ENCODE peak calls at places on chromosomes 5 and 9, in ten cellular contexts. S, K, M, L, G, Y, B, V, U and F are unnamed samples.

GRCh38 chr5:170402508-170402907 is 13.3 kb upstream of the KCNMB1 start:
- DNase-seq in Y (no peak), M (no peak), U (no peak), L (no peak), G (no peak), S (no peak), K (no peak), B (no peak), V (no peak), F (no peak)

GRCh38 chr5:170293273-170293672 is 4.3 kb downstream of the LCP2 start:
- DNase-seq in S (no peak), K (no peak), Y (no peak), M (no peak), U (no peak), L (no peak), B (no peak), V (no peak), G (no peak), F (no peak)

GRCh38 chr9:99823392-99824377 is 2.0 kb downstream of the NR4A3 start:
- DNase-seq in S (no peak), Y (no peak), V (peak; percentile 43), B (peak; percentile 41), K (no peak), M (peak; percentile 65), G (peak; percentile 56), U (peak; percentile 11), L (peak; percentile 38), F (peak; percentile 59)

GRCh38 chr9:113592806-113593575 is 129.5 kb downstream of the RGS3 start:
- DNase-seq in Y (no peak), L (no peak), S (no peak), G (no peak), B (no peak), K (no peak), U (no peak), M (no peak), V (no peak), F (no peak)

GRCh38 chr5:37704406-37704805 is 135.4 kb downstream of the GDNF start:
- DNase-seq in M (no peak), K (no peak), S (no peak), U (no peak), L (no peak), B (no peak), V (no peak), G (no peak), Y (no peak), F (no peak)

GRCh38 chr9:123534336-123534735 is 178.3 kb downstream of the CRB2 start:
- DNase-seq in S (no peak), L (no peak), B (no peak), U (no peak), M (no peak), K (no peak), V (no peak), Y (no peak), G (no peak), F (no peak)

GRCh38 chr5:32329395-32329834 is 16.7 kb upstream of the MTMR12 start:
- DNase-seq in G (peak; percentile 57), Y (peak; percentile 76), V (peak; percentile 37), K (no peak), M (peak; percentile 88), L (no peak), U (peak; percentile 74), B (peak; percentile 63), S (no peak), F (no peak)

GRCh38 chr5:14753292-14753691 is 88.8 kb downstream of the OTULIN start:
- DNase-seq in U (no peak), S (no peak), L (no peak), M (no peak), Y (no peak), V (no peak), B (no peak), G (no peak), K (no peak), F (no peak)

GRCh38 chr9:133284362-133284761 is 9.4 kb upstream of the ABO start:
- DNase-seq in L (no peak), K (no peak), G (no peak), V (no peak), B (no peak), S (no peak), M (peak; percentile 23), U (no peak), Y (no peak), F (no peak)

GRCh38 chr9:21095561-21095960 is 17.8 kb upstream of the IFNB1 start:
- DNase-seq in S (no peak), V (no peak), G (no peak), B (no peak), M (no peak), Y (peak; percentile 18), U (no peak), K (no peak), L (no peak), F (no peak)

GRCh38 chr5:141637693-141638419 is 1.1 kb downstream of the RELL2 start:
- DNase-seq in K (no peak), V (peak; percentile 62), U (peak; percentile 88), M (peak; percentile 81), L (no peak), Y (peak; percentile 66), B (peak; percentile 69), G (peak; percentile 72), S (no peak), F (no peak)

DNA sequence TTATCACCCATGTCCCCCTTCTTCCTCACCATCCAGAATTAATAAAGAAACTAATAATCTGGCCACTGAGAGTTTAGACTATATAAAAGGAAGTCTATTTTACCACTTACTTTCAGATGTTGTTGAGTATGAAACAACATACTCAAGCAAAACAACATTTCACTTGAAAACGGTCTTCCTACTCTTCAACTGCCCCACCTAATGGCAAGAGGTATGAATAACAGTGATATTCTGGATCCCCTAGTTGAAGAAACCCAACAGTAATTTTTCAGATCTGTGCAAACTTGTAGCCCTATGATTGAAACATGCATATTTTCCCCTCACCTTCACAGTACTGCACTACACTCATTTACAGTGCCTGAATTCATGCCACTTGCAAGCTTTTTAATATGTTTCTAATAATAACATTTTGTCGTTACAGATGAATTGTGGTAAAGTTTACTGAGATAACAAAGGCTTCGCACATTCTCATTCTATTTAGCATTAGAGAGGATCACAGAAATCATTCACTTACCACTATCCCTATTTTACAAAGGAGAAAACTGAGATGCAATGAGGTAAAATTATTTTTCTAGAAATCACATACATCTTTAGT is 267.9 kb upstream of the PDE4D start:
- DNase-seq in Y (peak; percentile 25), L (no peak), S (no peak), B (no peak), U (peak; percentile 16), G (peak; percentile 36), M (no peak), V (no peak), K (no peak), F (no peak)
- TF ChIP-seq CTCF in Y (peak; percentile 40), L (no peak), S (no peak), B (peak; percentile 62), U (peak; percentile 79), G (peak; percentile 56), M (no peak), V (peak; percentile 70), K (peak; percentile 47), F (peak; percentile 28)

GRCh38 chr9:93008457-93008856 is 50.0 kb upstream of the SUSD3 start:
- DNase-seq in V (no peak), M (no peak), K (no peak), Y (no peak), U (no peak), L (no peak), G (no peak), S (no peak), B (no peak), F (no peak)
- TF ChIP-seq CTCF in V (no peak), M (no peak), K (no peak), Y (no peak), U (no peak), L (no peak), G (no peak), S (no peak), B (no peak), F (no peak)

DNA sequence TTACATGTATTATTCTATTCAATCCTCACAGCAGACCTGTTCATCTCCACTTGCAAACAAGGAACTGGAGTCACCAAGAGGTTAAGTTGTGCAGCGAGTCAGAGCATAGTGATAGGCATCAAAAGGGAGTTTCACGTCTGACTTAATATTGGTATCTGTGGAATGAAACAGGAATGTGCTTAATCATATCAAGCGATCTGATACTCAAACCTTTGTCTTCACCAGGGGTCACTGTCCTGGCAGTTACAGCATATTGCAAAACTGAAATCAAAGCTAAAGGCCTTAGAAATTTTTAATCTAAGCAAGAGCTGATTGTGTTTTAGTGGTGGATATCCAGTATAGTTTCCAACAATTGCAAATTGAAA is 271.6 kb downstream of the PLK2 start:
- DNase-seq in Y (peak; percentile 55), U (no peak), S (peak; percentile 59), L (no peak), K (peak; percentile 41), V (no peak), G (peak; percentile 86), M (no peak), B (no peak), F (no peak)
- TF ChIP-seq CTCF in Y (no peak), U (no peak), S (no peak), L (no peak), K (no peak), V (no peak), G (peak; percentile 17), M (no peak), B (no peak), F (no peak)

GRCh38 chr5:65102826-65103673 is 334.3 kb downstream of the CWC27 start:
- DNase-seq in V (no peak), K (no peak), L (no peak), G (peak; percentile 60), Y (peak; percentile 71), M (peak; percentile 78), B (peak; percentile 30), U (peak; percentile 82), S (no peak), F (no peak)

GRCh38 chr5:65102501-65102825 is 333.7 kb downstream of the CWC27 start:
- DNase-seq in L (no peak), B (no peak), Y (no peak), S (no peak), M (no peak), G (no peak), V (no peak), K (no peak), U (no peak), F (no peak)

GRCh38 chr5:65103674-65104035 is 334.9 kb downstream of the CWC27 start:
- DNase-seq in G (no peak), S (no peak), Y (no peak), B (no peak), U (no peak), M (no peak), L (no peak), V (no peak), K (no peak), F (no peak)

GRCh38 chr5:65104831-65105230 is 336.1 kb downstream of the CWC27 start:
- DNase-seq in M (no peak), S (no peak), Y (no peak), K (no peak), G (no peak), V (no peak), L (no peak), U (no peak), B (no peak), F (no peak)

GRCh38 chr5:65105301-65105700 is 336.6 kb downstream of the CWC27 start:
- DNase-seq in S (no peak), G (no peak), B (no peak), Y (no peak), V (no peak), M (no peak), L (no peak), U (peak; percentile 32), K (no peak), F (no peak)
- TF ChIP-seq CTCF in S (no peak), G (no peak), B (no peak), Y (no peak), V (no peak), M (no peak), L (no peak), U (no peak), K (no peak), F (no peak)